ENCODE peak calls at places on chromosome 14, in five cellular contexts. Q, X, G, F and J are unnamed samples.

GRCh38 chr14:53468876-53469275 is 315.8 kb upstream of the DDHD1 start:
- DNase-seq in F (no peak), Q (no peak), X (no peak), G (no peak), J (no peak)

GRCh38 chr14:102508774-102509743 is 517 bp downstream of the ANKRD9 start:
- DNase-seq in X (no peak), G (peak; percentile 35), F (peak; percentile 38), Q (no peak), J (peak; percentile 70)

GRCh38 chr14:78403278-78403815 is 233.2 kb downstream of the NRXN3 start:
- DNase-seq in G (peak; percentile 89), X (no peak), F (no peak), Q (no peak), J (peak; percentile 44)

GRCh38 chr14:104288272-104288671 is 149.9 kb downstream of the KIF26A start:
- DNase-seq in Q (no peak), X (no peak), G (no peak), F (no peak), J (no peak)

GRCh38 chr14:104518659-104519350 is 60.8 kb upstream of the C14orf180 start:
- DNase-seq in F (no peak), Q (no peak), X (no peak), G (no peak), J (no peak)

GRCh38 chr14:23284654-23285529 is 1.0 kb downstream of the HOMEZ start:
- DNase-seq in F (no peak), X (no peak), G (peak; percentile 53), Q (no peak), J (peak; percentile 42)

GRCh38 chr14:23359167-23359626 is 5.8 kb downstream of the EFS start:
- DNase-seq in G (no peak), F (no peak), Q (no peak), X (no peak), J (no peak)

GRCh38 chr14:101177301-101178055 is 274.0 kb upstream of the RTL1 start:
- DNase-seq in G (no peak), Q (no peak), X (no peak), F (no peak), J (no peak)

GRCh38 chr14:101239065-101239464 is 322.2 kb upstream of the DIO3 start:
- DNase-seq in Q (no peak), F (no peak), X (no peak), G (no peak), J (no peak)

GRCh38 chr14:64201931-64202330 is 92.2 kb downstream of the ESR2 start:
- DNase-seq in F (no peak), Q (no peak), G (no peak), X (no peak), J (no peak)

GRCh38 chr14:104035300-104035699 is 50.2 kb upstream of the ASPG start:
- DNase-seq in G (no peak), Q (no peak), F (no peak), X (no peak), J (peak; percentile 8)

GRCh38 chr14:33776871-33777270 is 174.0 kb downstream of the EGLN3 start:
- DNase-seq in Q (no peak), G (no peak), X (no peak), F (no peak), J (no peak)

GRCh38 chr14:49052516-49052915 is 533.7 kb downstream of the RPS29 start:
- DNase-seq in G (no peak), F (no peak), Q (no peak), X (no peak), J (no peak)

GRCh38 chr14:77181603-77182437 is at the start of gene TMEM63C:
- DNase-seq in G (peak; percentile 28), X (peak; percentile 45), F (peak; percentile 58), Q (peak; percentile 64), J (no peak)

GRCh38 chr14:71478542-71478941 is 453.7 kb upstream of the RGS6 start:
- DNase-seq in Q (no peak), G (peak; percentile 86), F (no peak), X (no peak), J (peak; percentile 93)

GRCh38 chr14:21066882-21067502 is 3.1 kb upstream of the ARHGEF40 start:
- DNase-seq in X (no peak), Q (no peak), F (no peak), G (peak; percentile 28), J (no peak)

GRCh38 chr14:58298880-58299664 is 717 bp downstream of the ARID4A start:
- DNase-seq in G (no peak), X (no peak), Q (peak; percentile 36), F (peak; percentile 33), J (peak; percentile 20)

GRCh38 chr14:88233915-88234314 is 89.2 kb downstream of the KCNK10 start:
- DNase-seq in Q (peak; percentile 11), X (no peak), F (no peak), G (peak; percentile 0), J (peak; percentile 5)

GRCh38 chr14:86574026-86574777 is 1044.3 kb downstream of the FLRT2 start:
- DNase-seq in F (no peak), X (no peak), G (peak; percentile 38), Q (no peak), J (peak; percentile 2)
- TF ChIP-seq CTCF in F (no peak), X (no peak), G (no peak), Q (no peak), J (no peak)

GRCh38 chr14:74563233-74563585 is 48.8 kb downstream of the LTBP2 start:
- DNase-seq in X (no peak), F (no peak), G (peak; percentile 88), Q (no peak), J (peak; percentile 61)

GRCh38 chr14:74558655-74559054 is 53.4 kb downstream of the LTBP2 start:
- DNase-seq in X (no peak), F (no peak), G (peak; percentile 69), Q (no peak), J (peak; percentile 71)

GRCh38 chr14:74566174-74567125 is 45.6 kb downstream of the LTBP2 start:
- DNase-seq in G (no peak), Q (no peak), F (no peak), X (no peak), J (peak; percentile 29)

GRCh38 chr14:74563621-74564159 is 48.3 kb downstream of the LTBP2 start:
- DNase-seq in G (peak; percentile 37), X (no peak), Q (no peak), F (no peak), J (peak; percentile 34)

GRCh38 chr14:74562515-74563232 is 49.4 kb downstream of the LTBP2 start:
- DNase-seq in F (no peak), Q (no peak), X (no peak), G (peak; percentile 67), J (no peak)
- TF ChIP-seq CTCF in F (no peak), Q (no peak), X (no peak), G (peak; percentile 53), J (no peak)

DNA sequence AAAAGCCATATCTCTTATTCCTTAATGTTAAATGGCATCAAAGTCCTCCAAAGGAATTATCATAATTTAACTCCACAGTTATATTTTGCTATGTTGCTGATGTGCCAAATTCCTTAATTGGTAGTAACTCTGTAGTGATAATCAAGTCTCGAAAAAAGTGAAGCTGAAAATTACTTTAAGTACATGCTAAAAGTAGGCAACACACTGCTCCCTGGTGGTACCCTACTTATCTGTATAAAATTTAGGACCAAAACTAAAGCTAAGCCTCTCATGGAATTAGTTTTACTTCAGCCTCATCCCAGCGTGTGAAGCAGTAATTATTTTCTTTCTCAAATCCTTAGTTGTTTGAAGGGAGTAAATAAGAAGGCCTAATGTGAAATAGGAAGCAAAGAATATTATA is 132.8 kb downstream of the TTLL5 start:
- DNase-seq in F (no peak), X (no peak), G (peak; percentile 58), Q (no peak), J (peak; percentile 29)
- TF ChIP-seq CTCF in F (no peak), X (no peak), G (peak; percentile 32), Q (no peak), J (peak; percentile 22)

GRCh38 chr14:81927069-81927468 is 393.4 kb upstream of the SEL1L start:
- DNase-seq in F (no peak), G (no peak), Q (no peak), X (no peak), J (no peak)
- TF ChIP-seq CTCF in F (no peak), G (no peak), Q (no peak), X (no peak), J (no peak)

GRCh38 chr14:97976861-97977260 is 1179.7 kb downstream of the VRK1 start:
- DNase-seq in X (no peak), F (no peak), G (no peak), Q (no peak), J (no peak)

GRCh38 chr14:97977711-97978261 is 1180.6 kb downstream of the VRK1 start:
- DNase-seq in F (peak; percentile 82), G (no peak), Q (no peak), X (no peak), J (no peak)

GRCh38 chr14:97975960-97976359 is 1178.8 kb downstream of the VRK1 start:
- DNase-seq in X (no peak), F (no peak), G (no peak), Q (no peak), J (no peak)

DNA sequence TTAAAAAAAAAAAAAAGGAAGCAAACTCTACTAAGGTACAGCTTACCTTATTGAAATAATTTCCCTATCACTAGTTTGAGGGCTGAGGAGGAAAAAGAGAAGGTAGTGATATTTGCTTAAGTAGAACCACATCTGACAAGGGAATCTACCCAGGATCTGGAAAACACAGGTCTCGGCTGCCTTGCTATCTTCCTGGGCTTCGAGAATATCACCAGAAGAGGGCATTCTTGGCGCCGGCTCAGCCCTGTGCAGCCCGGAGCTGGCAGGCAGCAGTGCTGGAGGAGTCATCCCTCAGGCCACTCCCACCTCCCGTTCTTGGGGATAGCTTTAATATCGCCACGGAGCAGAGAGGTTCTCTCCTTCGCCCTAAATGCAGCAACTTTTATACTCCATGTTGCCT is 1181.2 kb downstream of the VRK1 start:
- DNase-seq in Q (peak; percentile 64), F (peak; percentile 82), X (peak; percentile 56), G (peak; percentile 0), J (peak; percentile 7)
- TF ChIP-seq CTCF in Q (no peak), F (peak; percentile 53), X (no peak), G (no peak), J (no peak)

DNA sequence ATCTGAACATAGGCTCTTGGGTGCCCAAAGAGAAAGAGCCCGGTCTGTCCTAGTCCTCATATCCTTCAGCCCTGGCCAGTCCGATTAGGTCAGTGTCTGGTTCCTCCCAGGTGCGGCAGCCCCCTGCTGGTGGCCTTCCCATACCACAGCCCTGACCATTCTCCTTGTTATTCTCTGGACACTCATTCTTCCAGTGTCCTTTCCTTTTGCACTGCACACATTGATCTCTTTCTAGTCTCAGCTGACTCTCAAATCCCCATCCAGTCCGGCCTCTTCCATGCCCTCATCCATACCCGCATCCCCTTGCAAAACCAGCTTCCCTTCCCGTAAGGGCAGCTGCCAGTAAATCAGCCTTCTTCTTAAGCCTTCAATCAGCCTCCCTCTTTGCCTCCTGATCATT is 1316.3 kb downstream of the TMEM121 start:
- DNase-seq in F (no peak), X (no peak), G (no peak), Q (no peak), J (no peak)
- TF ChIP-seq CTCF in F (no peak), X (peak; percentile 8), G (no peak), Q (no peak), J (peak; percentile 58)